ENCODE peak calls at places on chromosomes 11 and 22, in four cellular contexts. J, L, P and F are unnamed samples.

GRCh38 chr11:99973993-99974392 is 713.1 kb upstream of the ARHGAP42 start:
- DNase-seq in J (no peak), L (no peak), P (no peak), F (no peak)

GRCh38 chr22:29150701-29151100 is 55.0 kb upstream of the EMID1 start:
- DNase-seq in J (no peak), L (no peak), P (no peak), F (no peak)

GRCh38 chr11:101880208-101880607 is 34.6 kb upstream of the CEP126 start:
- DNase-seq in J (peak), L (no peak), P (no peak), F (no peak)

GRCh38 chr11:65781962-65782815 is 1.4 kb upstream of the AP5B1 start:
- DNase-seq in J (no peak), L (no peak), P (no peak), F (peak)

GRCh38 chr22:50513175-50513574 is 5.2 kb downstream of the NCAPH2 start:
- DNase-seq in J (no peak), L (no peak), P (no peak), F (no peak)

GRCh38 chr11:123449436-123449835 is 19.4 kb downstream of the GRAMD1B start:
- DNase-seq in J (no peak), L (no peak), P (no peak), F (no peak)

GRCh38 chr11:76987203-76987602 is 47.0 kb upstream of the B3GNT6 start:
- DNase-seq in J (no peak), L (no peak), P (no peak), F (no peak)

GRCh38 chr22:17257578-17257977 is 38.3 kb upstream of the ADA2 start:
- DNase-seq in J (no peak), L (no peak), P (no peak), F (no peak)

GRCh38 chr11:78168539-78169477 is 19.6 kb downstream of the KCTD21 start:
- DNase-seq in J (peak), L (peak), P (no peak), F (no peak)

GRCh38 chr11:131880976-131881375 is 510.6 kb downstream of the NTM start:
- DNase-seq in J (no peak), L (no peak), P (no peak), F (no peak)

GRCh38 chr11:17098038-17098437 is 20.6 kb upstream of the RPS13 start:
- DNase-seq in J (no peak), L (no peak), P (no peak), F (no peak)

GRCh38 chr11:17102447-17102846 is 25.0 kb upstream of the RPS13 start:
- DNase-seq in J (no peak), L (no peak), P (no peak), F (no peak)

DNA sequence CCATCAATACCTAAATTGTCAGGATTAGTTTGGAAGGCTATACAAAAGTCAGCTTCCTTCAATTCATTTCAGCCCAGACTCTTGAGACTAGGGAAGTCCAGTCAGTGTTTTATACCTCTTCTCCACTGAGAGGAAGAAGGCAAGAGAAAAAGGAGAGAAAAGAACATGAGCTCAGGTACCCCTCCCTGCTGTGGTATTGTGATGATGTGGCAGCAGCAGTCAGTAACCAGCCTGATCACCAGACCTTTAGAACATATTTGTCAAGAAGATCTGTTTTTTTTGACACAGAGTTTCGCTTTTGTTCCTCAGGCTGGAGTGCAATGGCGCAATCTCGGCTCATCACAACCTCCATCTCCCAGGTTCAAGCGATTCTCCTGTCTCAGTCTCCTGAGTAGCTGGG is 21.2 kb upstream of the RPS13 start:
- DNase-seq in J (no peak), L (no peak), P (no peak), F (no peak)
- H3K27ac ChIP-seq in J (no peak), L (no peak), P (no peak), F (peak)

GRCh38 chr11:910044-910588 is 494 bp downstream of the CHID1 start:
- DNase-seq in J (peak), L (no peak), P (no peak), F (no peak)

GRCh38 chr11:911031-911889 is 650 bp upstream of the CHID1 start:
- DNase-seq in J (peak), L (peak), P (peak), F (peak)

GRCh38 chr11:909406-909805 is 1.2 kb downstream of the CHID1 start:
- DNase-seq in J (no peak), L (no peak), P (no peak), F (no peak)

GRCh38 chr11:911890-912219 is 1.2 kb upstream of the CHID1 start:
- DNase-seq in J (no peak), L (no peak), P (no peak), F (no peak)

DNA sequence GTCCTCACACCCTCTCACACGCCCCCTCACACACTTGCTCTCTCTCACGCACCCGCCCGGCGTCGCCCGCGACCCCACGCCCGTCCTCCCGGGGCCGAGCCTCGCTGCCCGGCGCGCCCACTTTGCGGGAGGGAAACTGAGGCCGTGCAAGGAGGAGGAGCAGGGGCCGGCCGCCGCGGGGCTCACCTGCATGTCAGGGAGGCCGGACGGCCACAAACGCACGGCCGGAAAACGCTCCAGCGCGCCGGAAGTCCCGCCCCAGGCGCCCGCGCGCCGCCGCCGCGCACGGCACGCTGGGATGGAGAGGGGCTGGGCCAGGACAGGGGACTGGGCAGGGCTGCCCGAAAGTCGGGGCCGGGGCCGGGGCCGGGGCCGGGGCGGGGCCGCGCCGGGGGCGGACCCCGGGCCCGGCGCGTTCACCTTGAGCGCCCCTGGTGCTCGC is at the start of gene CHID1:
- DNase-seq in J (peak), L (peak), P (peak), F (peak)
- TF ChIP-seq CTCF in J (no peak), L (no peak), P (no peak), F (no peak)

GRCh38 chr11:27625347-27625912 is 74.8 kb downstream of the BDNF start:
- DNase-seq in J (no peak), L (no peak), P (no peak), F (no peak)
- H3K4me3 ChIP-seq in J (no peak), L (no peak), P (no peak), F (no peak)

DNA sequence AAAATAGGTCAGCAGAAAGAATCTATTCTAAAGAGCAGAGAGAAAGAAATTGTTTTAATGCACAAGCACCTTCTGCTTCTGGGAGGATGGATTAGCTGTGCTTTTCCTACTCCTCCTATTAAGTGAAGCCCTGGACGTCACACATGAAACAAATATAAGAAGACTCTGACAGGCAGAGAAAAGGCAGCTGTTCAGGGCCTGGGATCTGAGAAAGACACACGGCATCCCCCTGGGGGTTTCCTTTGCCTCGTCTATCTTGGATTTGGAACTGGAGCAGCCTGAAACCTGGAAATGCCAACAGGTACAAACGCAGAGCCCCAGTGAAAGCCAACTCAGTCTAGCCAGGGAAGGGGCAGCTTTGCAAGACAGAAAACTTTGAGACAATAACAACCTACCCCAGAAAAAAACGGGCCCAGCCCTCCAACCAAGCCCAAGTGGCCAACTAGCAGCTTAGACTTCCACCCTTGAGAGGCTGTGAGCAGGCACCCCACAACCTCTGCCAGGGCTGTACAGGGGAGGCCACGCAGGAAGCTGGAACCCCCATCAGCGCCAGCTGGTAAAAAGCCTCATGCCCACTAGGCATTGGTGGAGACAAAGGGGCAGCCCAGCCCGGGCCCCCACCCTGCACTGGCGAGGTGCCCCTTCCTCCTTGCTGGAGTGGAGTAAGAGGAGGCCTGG is 7.3 kb downstream of the CERK start:
- DNase-seq in J (no peak), L (no peak), P (no peak), F (no peak)
- H3K27ac ChIP-seq in J (no peak), L (no peak), P (peak), F (no peak)

DNA sequence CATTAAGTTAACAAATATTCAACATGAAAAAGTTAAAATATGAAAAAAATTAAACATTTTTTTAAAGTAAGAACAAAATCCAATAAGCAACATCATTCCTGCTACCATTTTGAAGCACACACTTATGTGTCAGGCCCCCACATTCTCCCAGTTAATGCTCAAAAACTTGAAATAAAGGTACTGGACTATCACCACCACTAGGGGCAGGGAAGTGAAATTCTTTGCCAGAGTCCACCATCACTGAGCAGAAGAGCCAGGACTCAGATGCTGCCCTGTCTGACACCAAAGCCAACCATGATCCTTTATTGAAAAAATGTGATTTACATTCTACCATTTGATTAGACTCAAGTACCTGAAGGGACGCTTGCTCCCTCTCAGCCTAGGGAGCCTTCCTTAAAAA is 39.1 kb downstream of the PITPNB start:
- DNase-seq in J (peak), L (no peak), P (no peak), F (no peak)
- TF ChIP-seq CTCF in J (peak), L (peak), P (peak), F (peak)

GRCh38 chr22:38943181-38943580 is 14.2 kb upstream of the APOBEC3A start:
- DNase-seq in J (no peak), L (no peak), P (no peak), F (peak)

GRCh38 chr22:38938925-38939324 is 18.5 kb upstream of the APOBEC3A start:
- DNase-seq in J (no peak), L (no peak), P (no peak), F (peak)

GRCh38 chr22:38941488-38941987 is 15.9 kb upstream of the APOBEC3A start:
- DNase-seq in J (peak), L (no peak), P (no peak), F (peak)

GRCh38 chr22:38942702-38943101 is 14.7 kb upstream of the APOBEC3A start:
- DNase-seq in J (no peak), L (no peak), P (no peak), F (peak)

DNA sequence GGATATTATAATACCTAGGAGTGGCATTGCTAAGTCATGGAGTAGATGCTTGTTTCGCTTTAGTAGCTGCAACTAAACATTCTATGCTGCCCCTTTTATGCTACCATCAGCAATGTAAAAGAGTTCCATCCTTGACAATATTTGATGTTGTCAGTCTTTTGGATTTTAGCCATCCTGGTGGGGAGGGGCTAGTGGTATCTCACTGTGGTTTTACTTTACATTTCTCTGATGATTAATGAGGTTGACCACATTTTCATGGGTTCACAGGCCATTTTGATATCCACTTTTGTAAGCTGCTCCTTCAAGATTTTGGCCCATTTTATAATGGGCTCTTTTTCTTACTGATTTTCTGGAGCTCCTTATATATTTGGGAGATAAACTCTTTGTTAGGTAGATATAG is 16.4 kb upstream of the APOBEC3A start:
- DNase-seq in J (peak), L (no peak), P (no peak), F (no peak)
- H3K4me3 ChIP-seq in J (no peak), L (no peak), P (no peak), F (no peak)

DNA sequence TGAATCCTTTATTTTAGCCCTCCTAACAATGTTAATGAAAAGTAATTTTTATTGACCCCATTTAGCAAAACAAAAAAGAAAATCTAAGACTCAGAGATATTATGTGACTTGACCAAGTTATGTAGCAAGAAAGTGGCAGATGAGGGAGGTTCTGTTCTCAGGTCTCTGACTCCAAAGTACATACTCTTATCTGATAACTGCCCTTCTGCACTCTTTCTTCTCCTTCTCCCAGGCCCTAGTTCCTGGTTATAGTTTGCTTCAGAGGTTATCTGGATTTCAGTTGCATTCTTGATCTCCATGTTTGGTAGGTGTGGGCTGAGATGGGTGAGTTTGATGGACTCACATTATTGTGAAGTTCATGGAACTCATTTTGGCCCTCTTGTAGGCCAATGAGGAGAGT is 4.5 kb downstream of the OR9Q2 start:
- DNase-seq in J (no peak), L (no peak), P (no peak), F (no peak)
- H3K27ac ChIP-seq in J (no peak), L (no peak), P (no peak), F (no peak)

DNA sequence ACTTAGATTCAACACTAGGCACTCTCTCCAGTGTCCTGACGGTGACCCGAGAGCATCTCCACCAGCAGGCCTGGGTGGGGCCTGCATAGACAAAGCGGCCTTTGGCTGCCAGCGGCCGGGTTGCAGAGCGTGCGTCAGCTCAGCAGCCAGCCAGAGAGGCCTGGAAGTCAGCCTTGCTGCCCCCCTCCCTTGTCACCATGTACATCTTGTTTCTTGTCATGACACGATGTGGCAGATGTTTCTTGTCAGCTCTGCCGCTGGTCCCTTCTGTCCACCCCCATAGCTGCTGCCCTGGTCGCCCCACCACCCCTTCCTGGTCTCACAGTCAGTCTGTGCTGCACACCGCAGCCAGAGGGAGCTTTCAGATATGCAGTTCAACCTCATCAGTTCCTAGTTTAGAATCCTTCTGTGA is 33.1 kb upstream of the CBX7 start:
- DNase-seq in J (peak), L (no peak), P (no peak), F (peak)
- TF ChIP-seq CTCF in J (peak), L (no peak), P (no peak), F (peak)

GRCh38 chr11:79488286-79488685 is 47.5 kb upstream of the TENM4 start:
- DNase-seq in J (no peak), L (peak), P (no peak), F (no peak)
- H3K4me3 ChIP-seq in J (no peak), L (no peak), P (no peak), F (no peak)

GRCh38 chr11:128877726-128878125 is 10.6 kb upstream of the KCNJ1 start:
- DNase-seq in J (no peak), L (no peak), P (no peak), F (no peak)
- H3K27ac ChIP-seq in J (no peak), L (no peak), P (no peak), F (no peak)